ENCODE peak calls at places on chromosomes 5 and 9, in eight cellular contexts. One of them, this sample, is unnamed.

GRCh38 chr9:36835271-36835996 is 198.6 kb downstream of the PAX5 start:
- DNase-seq in left lung: no peak
- DNase-seq in CD8-positive, alpha-beta memory T cell: no peak
- DNase-seq in heart right ventricle: no peak
- DNase-seq in A549: no peak
- DNase-seq in tibial nerve: no peak
- DNase-seq in caudate nucleus: no peak
- DNase-seq in naive thymus-derived CD4-positive, alpha-beta T cell: no peak
- DNase-seq in this sample: peak; percentile 22

GRCh38 chr9:6667080-6667479 is 21.6 kb upstream of the GLDC start:
- DNase-seq in left lung: peak; percentile 21
- DNase-seq in CD8-positive, alpha-beta memory T cell: no peak
- DNase-seq in heart right ventricle: no peak
- DNase-seq in A549: no peak
- DNase-seq in tibial nerve: no peak
- DNase-seq in caudate nucleus: no peak
- DNase-seq in naive thymus-derived CD4-positive, alpha-beta T cell: no peak
- DNase-seq in this sample: no peak

GRCh38 chr5:10275460-10275859 is 25.4 kb downstream of the CCT5 start:
- DNase-seq in left lung: no peak
- DNase-seq in CD8-positive, alpha-beta memory T cell: no peak
- DNase-seq in heart right ventricle: no peak
- DNase-seq in A549: no peak
- DNase-seq in tibial nerve: no peak
- DNase-seq in caudate nucleus: no peak
- DNase-seq in naive thymus-derived CD4-positive, alpha-beta T cell: no peak
- DNase-seq in this sample: no peak

GRCh38 chr5:139273572-139274264 is 19.8 kb upstream of the MATR3 start:
- DNase-seq in left lung: peak; percentile 98
- DNase-seq in CD8-positive, alpha-beta memory T cell: peak; percentile 89
- DNase-seq in heart right ventricle: peak; percentile 90
- DNase-seq in A549: peak; percentile 93
- DNase-seq in tibial nerve: peak; percentile 61
- DNase-seq in caudate nucleus: peak; percentile 70
- DNase-seq in naive thymus-derived CD4-positive, alpha-beta T cell: peak; percentile 71
- DNase-seq in this sample: peak; percentile 95

GRCh38 chr5:21773456-21773855 is 1079.7 kb downstream of the CDH12 start:
- DNase-seq in left lung: no peak
- DNase-seq in CD8-positive, alpha-beta memory T cell: no peak
- DNase-seq in heart right ventricle: no peak
- DNase-seq in A549: no peak
- DNase-seq in tibial nerve: no peak
- DNase-seq in caudate nucleus: no peak
- DNase-seq in naive thymus-derived CD4-positive, alpha-beta T cell: no peak
- DNase-seq in this sample: no peak

GRCh38 chr5:138663561-138663960 is 88.4 kb upstream of the HSPA9 start:
- DNase-seq in left lung: no peak
- DNase-seq in CD8-positive, alpha-beta memory T cell: no peak
- DNase-seq in heart right ventricle: no peak
- DNase-seq in A549: no peak
- DNase-seq in tibial nerve: no peak
- DNase-seq in caudate nucleus: no peak
- DNase-seq in naive thymus-derived CD4-positive, alpha-beta T cell: no peak
- DNase-seq in this sample: no peak

GRCh38 chr5:8060235-8061139 is 191.5 kb downstream of the MTRR start:
- DNase-seq in left lung: no peak
- DNase-seq in CD8-positive, alpha-beta memory T cell: no peak
- DNase-seq in heart right ventricle: no peak
- DNase-seq in A549: no peak
- DNase-seq in tibial nerve: no peak
- DNase-seq in caudate nucleus: no peak
- DNase-seq in naive thymus-derived CD4-positive, alpha-beta T cell: no peak
- DNase-seq in this sample: no peak

GRCh38 chr9:112188884-112189283 is 13.8 kb upstream of the SUSD1 start:
- DNase-seq in left lung: no peak
- DNase-seq in CD8-positive, alpha-beta memory T cell: no peak
- DNase-seq in heart right ventricle: no peak
- DNase-seq in A549: no peak
- DNase-seq in tibial nerve: no peak
- DNase-seq in caudate nucleus: no peak
- DNase-seq in naive thymus-derived CD4-positive, alpha-beta T cell: no peak
- DNase-seq in this sample: no peak

GRCh38 chr9:91159664-91160121 is 202.0 kb downstream of the AUH start:
- DNase-seq in left lung: no peak
- DNase-seq in CD8-positive, alpha-beta memory T cell: no peak
- DNase-seq in heart right ventricle: peak; percentile 68
- DNase-seq in A549: no peak
- DNase-seq in tibial nerve: peak; percentile 52
- DNase-seq in caudate nucleus: no peak
- DNase-seq in naive thymus-derived CD4-positive, alpha-beta T cell: no peak
- DNase-seq in this sample: no peak

GRCh38 chr5:43078956-43079355 is 38.8 kb upstream of the ANXA2R start:
- DNase-seq in left lung: no peak
- DNase-seq in CD8-positive, alpha-beta memory T cell: no peak
- DNase-seq in heart right ventricle: no peak
- DNase-seq in A549: no peak
- DNase-seq in tibial nerve: no peak
- DNase-seq in caudate nucleus: no peak
- DNase-seq in naive thymus-derived CD4-positive, alpha-beta T cell: no peak
- DNase-seq in this sample: no peak

DNA sequence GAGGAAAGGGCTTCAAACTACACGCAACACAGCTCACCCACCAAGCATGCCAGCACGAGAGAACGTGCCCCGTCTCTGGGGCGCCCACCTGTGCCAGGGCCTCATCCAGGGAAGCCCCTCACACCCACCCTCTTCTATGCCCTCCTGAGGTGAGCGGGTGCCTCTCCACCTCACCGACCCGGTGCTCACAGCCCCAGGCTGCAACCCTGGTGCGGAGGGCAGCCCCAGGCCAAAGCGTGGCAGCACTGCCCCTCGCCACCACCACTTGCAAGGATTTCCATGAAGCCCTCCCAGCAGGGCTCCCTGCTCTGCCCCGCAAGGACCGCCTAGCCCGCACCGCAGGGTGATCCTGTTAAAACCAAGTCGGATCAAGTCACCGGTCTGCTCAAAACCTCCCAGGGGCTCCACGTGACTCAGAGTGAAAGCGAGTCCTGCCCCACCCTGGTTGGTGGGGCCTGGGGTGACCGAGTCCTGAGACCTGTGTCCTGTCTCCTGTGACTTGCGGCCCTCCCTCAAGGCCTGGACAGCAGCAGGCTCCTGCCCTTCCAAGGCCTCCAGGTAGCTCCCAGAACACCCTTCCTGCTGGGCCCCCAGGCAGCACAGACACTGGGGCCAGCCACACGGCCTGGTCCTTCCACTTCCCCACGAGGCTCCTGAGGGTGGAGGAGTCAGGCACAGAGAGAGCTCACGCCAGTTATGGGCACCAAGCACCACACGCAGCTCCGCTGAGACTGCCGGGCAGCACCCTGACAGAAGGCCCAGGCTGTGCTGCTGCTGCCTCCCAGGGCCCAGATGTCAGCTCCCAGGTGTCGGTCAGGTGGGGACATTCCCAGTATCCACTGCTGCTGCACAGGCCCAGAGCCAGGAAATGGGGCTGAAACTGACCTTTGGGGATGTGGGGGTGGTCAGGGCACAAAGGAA is 12.7 kb downstream of the BRD3 start:
- DNase-seq in left lung: peak; percentile 72
- DNase-seq in CD8-positive, alpha-beta memory T cell: peak; percentile 42
- DNase-seq in heart right ventricle: no peak
- DNase-seq in A549: no peak
- DNase-seq in tibial nerve: no peak
- DNase-seq in caudate nucleus: no peak
- DNase-seq in naive thymus-derived CD4-positive, alpha-beta T cell: no peak
- DNase-seq in this sample: peak; percentile 73
- H3K27ac ChIP-seq in left lung: no peak overlapping the region
- H3K27ac ChIP-seq in CD8-positive, alpha-beta memory T cell: no peak overlapping the region
- H3K27ac ChIP-seq in heart right ventricle: peak overlapping the region; percentile 4
- H3K27ac ChIP-seq in A549: peak overlapping the region; percentile 67
- H3K27ac ChIP-seq in tibial nerve: peak overlapping the region; percentile 79
- H3K27ac ChIP-seq in caudate nucleus: no peak overlapping the region
- H3K27ac ChIP-seq in naive thymus-derived CD4-positive, alpha-beta T cell: no peak overlapping the region
- H3K27ac ChIP-seq in this sample: no peak overlapping the region

DNA sequence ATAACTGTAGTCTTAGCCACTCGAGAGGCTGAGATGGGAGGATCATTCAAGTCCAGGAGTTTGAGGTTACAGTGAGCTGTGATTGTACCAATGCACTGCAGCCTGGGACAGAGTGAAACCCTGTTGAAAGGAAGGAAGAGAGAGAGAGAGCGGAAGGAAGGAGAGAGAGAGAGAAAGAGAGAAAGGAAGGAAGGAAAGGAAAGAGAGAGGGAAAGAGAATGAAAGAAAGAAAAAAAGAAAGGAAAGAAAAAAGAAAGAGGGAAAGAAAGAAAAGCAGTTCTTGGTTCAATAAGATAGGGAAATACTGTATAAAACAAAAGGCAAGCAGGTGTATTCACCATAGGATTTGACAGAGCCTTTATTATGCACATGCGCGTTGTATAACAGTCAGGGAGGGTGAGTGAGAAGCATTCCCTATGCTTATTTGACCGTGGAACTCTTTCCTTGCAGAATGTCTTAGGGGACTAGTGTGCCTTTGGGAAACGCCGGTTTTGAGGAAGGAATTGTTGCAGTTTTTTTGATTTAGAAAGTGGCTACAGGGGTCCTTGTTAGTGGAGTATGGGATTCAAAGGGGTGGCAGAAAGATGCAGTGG is 42.0 kb downstream of the GSN start:
- DNase-seq in left lung: no peak
- DNase-seq in CD8-positive, alpha-beta memory T cell: no peak
- DNase-seq in heart right ventricle: no peak
- DNase-seq in A549: no peak
- DNase-seq in tibial nerve: no peak
- DNase-seq in caudate nucleus: no peak
- DNase-seq in naive thymus-derived CD4-positive, alpha-beta T cell: no peak
- DNase-seq in this sample: no peak
- H3K27ac ChIP-seq in left lung: no peak overlapping the region
- H3K27ac ChIP-seq in CD8-positive, alpha-beta memory T cell: no peak overlapping the region
- H3K27ac ChIP-seq in heart right ventricle: peak overlapping the region; percentile 17
- H3K27ac ChIP-seq in A549: no peak overlapping the region
- H3K27ac ChIP-seq in tibial nerve: peak overlapping the region; percentile 37
- H3K27ac ChIP-seq in caudate nucleus: no peak overlapping the region
- H3K27ac ChIP-seq in naive thymus-derived CD4-positive, alpha-beta T cell: no peak overlapping the region
- H3K27ac ChIP-seq in this sample: no peak overlapping the region

GRCh38 chr9:34591911-34592866 is 2.7 kb upstream of the CNTFR start:
- DNase-seq in left lung: no peak
- DNase-seq in CD8-positive, alpha-beta memory T cell: no peak
- DNase-seq in heart right ventricle: no peak
- DNase-seq in A549: no peak
- DNase-seq in tibial nerve: no peak
- DNase-seq in caudate nucleus: no peak
- DNase-seq in naive thymus-derived CD4-positive, alpha-beta T cell: no peak
- DNase-seq in this sample: no peak

GRCh38 chr9:34591091-34591910 is 1.8 kb upstream of the CNTFR start:
- DNase-seq in left lung: peak; percentile 98
- DNase-seq in CD8-positive, alpha-beta memory T cell: peak; percentile 76
- DNase-seq in heart right ventricle: peak; percentile 90
- DNase-seq in A549: peak; percentile 91
- DNase-seq in tibial nerve: peak; percentile 78
- DNase-seq in caudate nucleus: peak; percentile 72
- DNase-seq in naive thymus-derived CD4-positive, alpha-beta T cell: peak; percentile 57
- DNase-seq in this sample: peak; percentile 97

GRCh38 chr9:34592895-34593601 is 3.5 kb upstream of the CNTFR start:
- DNase-seq in left lung: no peak
- DNase-seq in CD8-positive, alpha-beta memory T cell: no peak
- DNase-seq in heart right ventricle: peak; percentile 81
- DNase-seq in A549: no peak
- DNase-seq in tibial nerve: peak; percentile 48
- DNase-seq in caudate nucleus: peak; percentile 40
- DNase-seq in naive thymus-derived CD4-positive, alpha-beta T cell: no peak
- DNase-seq in this sample: peak; percentile 93

GRCh38 chr9:34590376-34591090 is 1.0 kb upstream of the CNTFR start:
- DNase-seq in left lung: no peak
- DNase-seq in CD8-positive, alpha-beta memory T cell: no peak
- DNase-seq in heart right ventricle: peak; percentile 32
- DNase-seq in A549: no peak
- DNase-seq in tibial nerve: peak; percentile 38
- DNase-seq in caudate nucleus: no peak
- DNase-seq in naive thymus-derived CD4-positive, alpha-beta T cell: no peak
- DNase-seq in this sample: peak; percentile 59

DNA sequence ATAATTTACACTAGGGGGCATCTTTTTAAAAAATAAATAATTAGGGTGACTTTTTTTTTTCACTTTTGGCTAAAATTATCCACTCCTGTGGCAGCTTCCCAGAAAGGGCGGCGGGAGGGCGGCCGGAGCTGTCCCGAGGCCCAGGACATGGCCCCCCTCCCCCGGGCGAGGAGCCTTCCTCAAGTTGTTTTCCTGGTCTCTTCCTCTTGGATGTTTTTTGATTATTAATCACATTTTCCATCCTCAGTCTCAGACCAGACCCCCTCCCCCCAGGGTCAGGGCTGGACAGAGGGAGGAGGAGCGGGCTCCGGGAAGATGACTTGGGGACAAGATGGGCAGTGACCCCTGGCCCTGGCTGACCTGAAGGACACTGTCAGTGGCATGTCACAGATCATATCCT is 4.7 kb upstream of the CNTFR start:
- DNase-seq in left lung: no peak
- DNase-seq in CD8-positive, alpha-beta memory T cell: no peak
- DNase-seq in heart right ventricle: peak; percentile 38
- DNase-seq in A549: no peak
- DNase-seq in tibial nerve: no peak
- DNase-seq in caudate nucleus: no peak
- DNase-seq in naive thymus-derived CD4-positive, alpha-beta T cell: no peak
- DNase-seq in this sample: no peak
- H3K27ac ChIP-seq in left lung: no peak overlapping the region
- H3K27ac ChIP-seq in CD8-positive, alpha-beta memory T cell: no peak overlapping the region
- H3K27ac ChIP-seq in heart right ventricle: no peak overlapping the region
- H3K27ac ChIP-seq in A549: no peak overlapping the region
- H3K27ac ChIP-seq in tibial nerve: peak overlapping the region; percentile 89
- H3K27ac ChIP-seq in caudate nucleus: peak overlapping the region; percentile 67
- H3K27ac ChIP-seq in naive thymus-derived CD4-positive, alpha-beta T cell: no peak overlapping the region
- H3K27ac ChIP-seq in this sample: no peak overlapping the region

DNA sequence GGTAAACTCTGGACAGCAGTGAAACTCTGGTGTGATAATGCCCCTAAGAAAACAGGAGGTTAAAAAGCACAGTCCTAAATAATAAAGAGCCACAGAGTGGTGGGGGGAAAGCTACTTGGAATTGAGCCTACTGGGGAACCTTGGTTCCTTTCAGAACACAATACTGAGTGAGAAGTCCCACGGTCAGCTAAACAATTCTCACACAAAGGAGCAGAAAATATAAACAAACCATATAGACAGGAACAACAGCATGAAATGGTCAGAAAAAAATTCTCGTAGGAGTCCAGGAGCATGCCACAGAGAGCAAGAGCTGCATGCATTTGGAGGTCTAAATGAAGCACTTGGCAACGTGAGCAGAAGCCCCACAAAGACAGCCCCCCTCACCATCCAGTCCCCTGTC is 56.0 kb downstream of the TEK start:
- DNase-seq in left lung: no peak
- DNase-seq in CD8-positive, alpha-beta memory T cell: no peak
- DNase-seq in heart right ventricle: no peak
- DNase-seq in A549: no peak
- DNase-seq in tibial nerve: no peak
- DNase-seq in caudate nucleus: no peak
- DNase-seq in naive thymus-derived CD4-positive, alpha-beta T cell: no peak
- DNase-seq in this sample: no peak
- H3K27ac ChIP-seq in left lung: no peak overlapping the region
- H3K27ac ChIP-seq in CD8-positive, alpha-beta memory T cell: no peak overlapping the region
- H3K27ac ChIP-seq in heart right ventricle: no peak overlapping the region
- H3K27ac ChIP-seq in A549: no peak overlapping the region
- H3K27ac ChIP-seq in tibial nerve: no peak overlapping the region
- H3K27ac ChIP-seq in caudate nucleus: no peak overlapping the region
- H3K27ac ChIP-seq in naive thymus-derived CD4-positive, alpha-beta T cell: no peak overlapping the region
- H3K27ac ChIP-seq in this sample: no peak overlapping the region

GRCh38 chr5:133439859-133440258 is 172.5 kb downstream of the FSTL4 start:
- DNase-seq in left lung: no peak
- DNase-seq in CD8-positive, alpha-beta memory T cell: no peak
- DNase-seq in heart right ventricle: no peak
- DNase-seq in A549: no peak
- DNase-seq in tibial nerve: no peak
- DNase-seq in caudate nucleus: no peak
- DNase-seq in naive thymus-derived CD4-positive, alpha-beta T cell: no peak
- DNase-seq in this sample: no peak
- H3K27ac ChIP-seq in left lung: no peak overlapping the region
- H3K27ac ChIP-seq in CD8-positive, alpha-beta memory T cell: no peak overlapping the region
- H3K27ac ChIP-seq in heart right ventricle: peak overlapping the region; percentile 36
- H3K27ac ChIP-seq in A549: no peak overlapping the region
- H3K27ac ChIP-seq in tibial nerve: no peak overlapping the region
- H3K27ac ChIP-seq in caudate nucleus: peak overlapping the region; percentile 59
- H3K27ac ChIP-seq in naive thymus-derived CD4-positive, alpha-beta T cell: no peak overlapping the region
- H3K27ac ChIP-seq in this sample: no peak overlapping the region

This sample was measured in aorta.